ENCODE peak calls at places on chromosomes 1 and 21, in five cellular contexts. One of them, this sample, is unnamed.

GRCh38 chr1:61135286-61135685 is 52.9 kb downstream of the NFIA start:
- DNase-seq in PC-3: no peak
- DNase-seq in CD8-positive, alpha-beta memory T cell: no peak
- DNase-seq in upper lobe of left lung: no peak
- DNase-seq in prostate gland: no peak
- DNase-seq in this sample: no peak

GRCh38 chr1:19255288-19255687 is 3.7 kb downstream of the MRTO4 start:
- DNase-seq in PC-3: no peak
- DNase-seq in CD8-positive, alpha-beta memory T cell: no peak
- DNase-seq in upper lobe of left lung: no peak
- DNase-seq in prostate gland: no peak
- DNase-seq in this sample: no peak

GRCh38 chr1:62144238-62144831 is 50.3 kb upstream of the L1TD1 start:
- DNase-seq in PC-3: peak
- DNase-seq in CD8-positive, alpha-beta memory T cell: no peak
- DNase-seq in upper lobe of left lung: no peak
- DNase-seq in prostate gland: peak
- DNase-seq in this sample: peak

GRCh38 chr21:46049890-46050650 is 47.8 kb upstream of the COL6A2 start:
- DNase-seq in PC-3: no peak
- DNase-seq in CD8-positive, alpha-beta memory T cell: no peak
- DNase-seq in upper lobe of left lung: no peak
- DNase-seq in prostate gland: no peak
- DNase-seq in this sample: no peak

GRCh38 chr1:1937549-1938275 is 18.6 kb upstream of the TMEM52 start:
- DNase-seq in PC-3: no peak
- DNase-seq in CD8-positive, alpha-beta memory T cell: no peak
- DNase-seq in upper lobe of left lung: no peak
- DNase-seq in prostate gland: no peak
- DNase-seq in this sample: no peak

GRCh38 chr1:162854245-162854860 is 6.6 kb downstream of the CCDC190 start:
- DNase-seq in PC-3: peak
- DNase-seq in CD8-positive, alpha-beta memory T cell: peak
- DNase-seq in upper lobe of left lung: peak
- DNase-seq in prostate gland: peak
- DNase-seq in this sample: peak

GRCh38 chr21:42038826-42039425 is 28.8 kb upstream of the ZBTB21 start:
- DNase-seq in PC-3: no peak
- DNase-seq in CD8-positive, alpha-beta memory T cell: no peak
- DNase-seq in upper lobe of left lung: no peak
- DNase-seq in prostate gland: no peak
- DNase-seq in this sample: peak

GRCh38 chr1:230877139-230877923 is 9.0 kb upstream of the C1orf198 start:
- DNase-seq in PC-3: no peak
- DNase-seq in CD8-positive, alpha-beta memory T cell: no peak
- DNase-seq in upper lobe of left lung: no peak
- DNase-seq in prostate gland: no peak
- DNase-seq in this sample: no peak

GRCh38 chr1:246198141-246198820 is 308.8 kb downstream of the SMYD3 start:
- DNase-seq in PC-3: no peak
- DNase-seq in CD8-positive, alpha-beta memory T cell: no peak
- DNase-seq in upper lobe of left lung: no peak
- DNase-seq in prostate gland: no peak
- DNase-seq in this sample: no peak

GRCh38 chr1:244802556-244803239 is 32.8 kb upstream of the COX20 start:
- DNase-seq in PC-3: no peak
- DNase-seq in CD8-positive, alpha-beta memory T cell: no peak
- DNase-seq in upper lobe of left lung: no peak
- DNase-seq in prostate gland: no peak
- DNase-seq in this sample: no peak

GRCh38 chr1:185672719-185673360 is 61.4 kb upstream of the HMCN1 start:
- DNase-seq in PC-3: no peak
- DNase-seq in CD8-positive, alpha-beta memory T cell: no peak
- DNase-seq in upper lobe of left lung: no peak
- DNase-seq in prostate gland: peak
- DNase-seq in this sample: peak

GRCh38 chr1:170731566-170732261 is 67.8 kb downstream of the PRRX1 start:
- DNase-seq in PC-3: no peak
- DNase-seq in CD8-positive, alpha-beta memory T cell: no peak
- DNase-seq in upper lobe of left lung: no peak
- DNase-seq in prostate gland: no peak
- DNase-seq in this sample: no peak

GRCh38 chr1:84892657-84893618 is at the start of gene LPAR3:
- DNase-seq in PC-3: peak
- DNase-seq in CD8-positive, alpha-beta memory T cell: peak
- DNase-seq in upper lobe of left lung: no peak
- DNase-seq in prostate gland: peak
- DNase-seq in this sample: peak

GRCh38 chr1:162772571-162773154 is 17.8 kb upstream of the HSD17B7 start:
- DNase-seq in PC-3: peak
- DNase-seq in CD8-positive, alpha-beta memory T cell: no peak
- DNase-seq in upper lobe of left lung: no peak
- DNase-seq in prostate gland: no peak
- DNase-seq in this sample: no peak

GRCh38 chr1:13901041-13901440 is 201.1 kb downstream of the PRDM2 start:
- DNase-seq in PC-3: peak
- DNase-seq in CD8-positive, alpha-beta memory T cell: no peak
- DNase-seq in upper lobe of left lung: no peak
- DNase-seq in prostate gland: no peak
- DNase-seq in this sample: no peak

GRCh38 chr1:63892632-63893395 is 119.0 kb downstream of the ROR1 start:
- DNase-seq in PC-3: peak
- DNase-seq in CD8-positive, alpha-beta memory T cell: no peak
- DNase-seq in upper lobe of left lung: no peak
- DNase-seq in prostate gland: no peak
- DNase-seq in this sample: no peak

GRCh38 chr1:112866151-112866550 is 89.8 kb downstream of the SLC16A1 start:
- DNase-seq in PC-3: peak
- DNase-seq in CD8-positive, alpha-beta memory T cell: no peak
- DNase-seq in upper lobe of left lung: no peak
- DNase-seq in prostate gland: no peak
- DNase-seq in this sample: no peak

GRCh38 chr1:21801100-21801499 is 11.0 kb upstream of the LDLRAD2 start:
- DNase-seq in PC-3: peak
- DNase-seq in CD8-positive, alpha-beta memory T cell: no peak
- DNase-seq in upper lobe of left lung: no peak
- DNase-seq in prostate gland: no peak
- DNase-seq in this sample: no peak

GRCh38 chr1:38076038-38076437 is 29.4 kb upstream of the POU3F1 start:
- DNase-seq in PC-3: peak
- DNase-seq in CD8-positive, alpha-beta memory T cell: no peak
- DNase-seq in upper lobe of left lung: no peak
- DNase-seq in prostate gland: no peak
- DNase-seq in this sample: peak

DNA sequence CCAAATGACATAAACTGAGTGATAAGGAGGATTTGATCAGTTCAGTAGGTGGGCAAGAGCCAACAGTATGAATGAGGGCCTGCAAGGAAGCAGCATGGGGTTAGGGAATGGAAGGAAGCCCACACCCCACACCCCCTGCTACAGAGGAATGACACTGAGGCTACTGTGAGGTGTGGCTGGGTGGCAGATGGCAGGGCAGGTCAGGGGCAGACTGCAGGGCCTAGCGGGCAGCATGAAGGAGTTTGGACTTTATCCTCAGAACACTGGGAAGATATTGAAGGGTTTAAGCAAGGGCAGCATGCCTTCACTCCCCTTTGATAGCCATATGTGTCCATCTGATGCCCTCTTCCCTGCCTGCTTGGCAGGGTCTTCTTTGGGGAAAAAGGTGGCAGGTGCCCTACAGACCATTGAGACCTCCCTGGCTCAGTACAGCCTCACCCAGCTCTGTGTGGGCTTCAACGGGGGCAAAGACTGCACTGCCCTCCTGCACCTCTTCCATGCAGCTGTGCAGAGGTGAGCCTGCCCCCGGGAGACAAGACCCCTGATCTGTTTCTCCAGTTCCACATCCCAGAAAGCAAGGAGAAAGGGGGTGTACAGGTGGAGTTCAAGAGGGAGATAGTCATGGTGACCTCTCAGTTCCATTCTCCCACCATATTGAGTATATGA is 4.1 kb upstream of the LENEP start:
- DNase-seq in PC-3: no peak
- DNase-seq in CD8-positive, alpha-beta memory T cell: no peak
- DNase-seq in upper lobe of left lung: no peak
- DNase-seq in prostate gland: no peak
- DNase-seq in this sample: no peak
- H3K27ac ChIP-seq in PC-3: no peak
- H3K27ac ChIP-seq in CD8-positive, alpha-beta memory T cell: no peak
- H3K27ac ChIP-seq in upper lobe of left lung: no peak
- H3K27ac ChIP-seq in prostate gland: no peak
- H3K27ac ChIP-seq in this sample: no peak

DNA sequence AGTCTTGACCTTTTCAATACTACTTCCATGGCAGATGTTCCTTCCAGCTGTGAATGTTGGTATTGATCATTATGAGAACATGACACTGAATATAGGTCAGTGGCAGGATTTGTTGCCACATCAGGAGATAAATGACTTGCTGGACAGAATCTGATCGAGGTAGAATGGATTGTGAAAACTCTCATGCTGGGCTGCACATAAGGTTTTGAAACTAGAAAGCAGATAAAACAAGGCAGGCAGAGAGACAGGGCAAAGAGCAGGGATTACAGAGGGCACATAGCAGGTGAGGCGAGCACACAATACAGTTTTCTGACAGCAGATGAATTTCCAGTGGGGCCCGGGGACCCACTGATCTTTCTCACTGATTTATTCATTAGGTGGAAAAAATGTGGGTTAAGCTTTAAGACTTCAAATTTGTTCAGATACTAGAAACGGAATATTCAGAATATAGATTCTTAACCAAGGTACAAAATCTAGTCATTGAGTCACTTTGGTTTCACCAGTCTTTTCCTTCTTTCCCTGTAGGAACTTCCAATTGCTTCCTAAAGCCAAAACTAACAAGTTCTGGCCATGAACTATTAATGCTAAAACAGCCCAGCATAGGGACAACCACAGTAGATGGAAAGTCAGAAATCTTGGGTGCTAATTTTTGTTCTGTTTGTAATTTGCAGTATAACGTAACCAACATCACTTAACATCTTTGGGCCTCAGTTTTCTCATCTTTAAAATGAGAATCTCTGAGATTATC is 296.0 kb upstream of the PTBP2 start:
- DNase-seq in PC-3: no peak
- DNase-seq in CD8-positive, alpha-beta memory T cell: no peak
- DNase-seq in upper lobe of left lung: no peak
- DNase-seq in prostate gland: no peak
- DNase-seq in this sample: no peak
- H3K27ac ChIP-seq in PC-3: no peak
- H3K27ac ChIP-seq in CD8-positive, alpha-beta memory T cell: no peak
- H3K27ac ChIP-seq in upper lobe of left lung: no peak
- H3K27ac ChIP-seq in prostate gland: no peak
- H3K27ac ChIP-seq in this sample: no peak

DNA sequence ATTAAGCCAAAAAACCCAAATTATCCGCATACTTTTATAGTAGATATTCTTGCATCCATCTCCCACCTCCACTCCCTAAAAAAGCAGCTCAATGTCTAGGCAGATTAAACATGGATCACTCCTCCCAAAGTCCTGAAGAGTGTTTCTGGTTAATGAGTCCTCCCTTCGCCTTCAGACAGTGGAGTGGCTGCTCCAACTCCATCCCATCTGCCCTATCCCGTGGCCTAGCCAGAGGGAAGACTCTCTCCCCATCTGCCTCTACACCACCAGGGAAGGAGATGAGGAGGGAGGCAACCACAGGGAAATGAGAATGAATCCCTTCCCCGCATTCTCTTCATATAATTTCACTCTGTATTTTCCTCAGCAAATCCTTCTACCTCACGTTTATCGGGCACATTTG is 103.8 kb downstream of the SLC45A1 start:
- DNase-seq in PC-3: no peak
- DNase-seq in CD8-positive, alpha-beta memory T cell: no peak
- DNase-seq in upper lobe of left lung: no peak
- DNase-seq in prostate gland: no peak
- DNase-seq in this sample: no peak
- H3K27ac ChIP-seq in PC-3: peak
- H3K27ac ChIP-seq in CD8-positive, alpha-beta memory T cell: no peak
- H3K27ac ChIP-seq in upper lobe of left lung: peak
- H3K27ac ChIP-seq in prostate gland: peak
- H3K27ac ChIP-seq in this sample: peak

DNA sequence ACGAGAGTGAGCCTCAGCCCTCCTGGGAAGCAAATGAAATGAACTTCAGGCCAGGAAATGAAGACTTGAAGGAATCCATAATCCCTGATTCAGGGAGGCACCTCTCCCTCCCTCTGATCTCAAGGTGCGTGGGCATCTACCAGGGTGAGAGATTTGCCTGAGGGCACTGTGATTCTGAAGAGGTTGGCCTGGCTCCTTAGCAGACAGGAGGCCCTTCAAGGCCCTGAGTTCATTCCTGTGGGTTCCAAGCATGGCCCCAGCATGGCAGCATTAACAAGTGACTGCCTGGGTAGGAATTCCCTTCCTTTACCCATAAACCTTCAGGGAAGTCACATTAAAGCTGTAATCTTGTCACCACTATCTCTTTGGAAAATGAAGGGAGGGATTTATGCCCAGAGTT is 29.8 kb upstream of the IFNGR2 start:
- DNase-seq in PC-3: peak
- DNase-seq in CD8-positive, alpha-beta memory T cell: no peak
- DNase-seq in upper lobe of left lung: peak
- DNase-seq in prostate gland: no peak
- DNase-seq in this sample: no peak
- H3K27ac ChIP-seq in PC-3: peak
- H3K27ac ChIP-seq in CD8-positive, alpha-beta memory T cell: no peak
- H3K27ac ChIP-seq in upper lobe of left lung: peak
- H3K27ac ChIP-seq in prostate gland: no peak
- H3K27ac ChIP-seq in this sample: no peak

GRCh38 chr1:77655431-77655974 is 27.0 kb downstream of the ZZZ3 start:
- DNase-seq in PC-3: no peak
- DNase-seq in CD8-positive, alpha-beta memory T cell: no peak
- DNase-seq in upper lobe of left lung: no peak
- DNase-seq in prostate gland: no peak
- DNase-seq in this sample: peak

GRCh38 chr1:77652970-77653516 is 29.4 kb downstream of the ZZZ3 start:
- DNase-seq in PC-3: no peak
- DNase-seq in CD8-positive, alpha-beta memory T cell: no peak
- DNase-seq in upper lobe of left lung: no peak
- DNase-seq in prostate gland: no peak
- DNase-seq in this sample: no peak

GRCh38 chr1:77649127-77649526 is 33.3 kb downstream of the ZZZ3 start:
- DNase-seq in PC-3: no peak
- DNase-seq in CD8-positive, alpha-beta memory T cell: no peak
- DNase-seq in upper lobe of left lung: no peak
- DNase-seq in prostate gland: no peak
- DNase-seq in this sample: no peak

DNA sequence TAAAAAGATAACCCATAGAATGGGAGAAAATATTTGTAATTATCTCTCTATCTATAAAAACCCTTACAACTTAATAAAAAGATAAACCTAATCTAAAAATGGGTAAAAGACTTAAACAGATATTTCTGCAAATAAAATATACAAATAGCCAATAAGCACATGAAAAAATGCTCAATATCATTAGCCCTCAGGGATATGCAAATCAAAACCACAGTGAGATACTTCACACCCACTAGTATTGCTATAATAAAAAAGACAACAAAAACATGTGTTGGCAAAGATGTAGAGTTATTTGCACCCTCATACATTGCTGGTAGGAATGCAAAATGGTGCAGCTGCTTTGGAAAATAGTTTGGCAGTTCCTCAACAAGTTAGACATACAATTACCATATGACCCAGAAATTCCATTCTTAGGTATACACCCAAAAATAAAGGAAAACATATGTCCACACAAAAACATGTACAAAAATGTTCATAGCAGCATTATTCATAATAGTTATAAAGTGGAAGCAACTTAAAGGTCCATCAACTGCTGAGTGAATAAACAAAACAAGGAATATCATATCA is 30.2 kb downstream of the ZZZ3 start:
- DNase-seq in PC-3: no peak
- DNase-seq in CD8-positive, alpha-beta memory T cell: no peak
- DNase-seq in upper lobe of left lung: no peak
- DNase-seq in prostate gland: no peak
- DNase-seq in this sample: no peak
- H3K27ac ChIP-seq in PC-3: no peak
- H3K27ac ChIP-seq in CD8-positive, alpha-beta memory T cell: no peak
- H3K27ac ChIP-seq in upper lobe of left lung: no peak
- H3K27ac ChIP-seq in prostate gland: no peak
- H3K27ac ChIP-seq in this sample: no peak